ENCODE peak calls at places on chromosomes 7 and 10, in six cellular contexts. K is H54; P is stimulated activated CD8-positive, alpha-beta memory T cell treated with anti-CD3 and anti-CD28 coated beads, Interleukin-12 subunit alpha, Interleukin-12 subunit beta, amount 100 ng/mL, for 4 hours; C is activated CD4-positive, CD25-positive, alpha-beta regulatory T cell; Y is GM10248; E is stimulated activated CD4-positive, alpha-beta T cell treated with anti-CD3 and anti-CD28 coated beads, TNF-alpha, amount 100 ng/mL, for 4 hours. B is an unnamed sample.

GRCh38 chr7:154372106-154372505 is 319.9 kb downstream of the DPP6 start:
- DNase-seq in K (no peak), P (no peak), C (no peak), Y (no peak), E (no peak), B (no peak)

GRCh38 chr10:47406870-47407648 is 23.0 kb upstream of the ZNF488 start:
- DNase-seq in K (peak), P (no peak), C (no peak), Y (no peak), E (no peak), B (no peak)

GRCh38 chr10:69936091-69936490 is 116.6 kb upstream of the MACROH2A2 start:
- DNase-seq in K (no peak), P (no peak), C (no peak), Y (peak), E (no peak), B (peak)

GRCh38 chr7:134083766-134084487 is 43.2 kb upstream of the LRGUK start:
- DNase-seq in K (peak), P (no peak), C (no peak), Y (no peak), E (no peak), B (no peak)

GRCh38 chr10:86218842-86219241 is 147.8 kb downstream of the GRID1 start:
- DNase-seq in K (no peak), P (no peak), C (no peak), Y (no peak), E (no peak), B (no peak)

GRCh38 chr7:135862586-135863361 is 114.2 kb upstream of the FAM180A start:
- DNase-seq in K (no peak), P (no peak), C (no peak), Y (no peak), E (no peak), B (no peak)

GRCh38 chr10:102393411-102394078 is 2.0 kb upstream of the NFKB2 start:
- DNase-seq in K (no peak), P (no peak), C (no peak), Y (no peak), E (no peak), B (no peak)

GRCh38 chr10:75630746-75631145 is 199.3 kb downstream of the LRMDA start:
- DNase-seq in K (no peak), P (no peak), C (no peak), Y (no peak), E (no peak), B (no peak)

GRCh38 chr7:157018997-157019591 is 8.6 kb upstream of the MNX1 start:
- DNase-seq in K (no peak), P (no peak), C (no peak), Y (no peak), E (no peak), B (no peak)

GRCh38 chr7:41121228-41121627 is 581.7 kb downstream of the INHBA start:
- DNase-seq in K (no peak), P (no peak), C (no peak), Y (no peak), E (no peak), B (no peak)

GRCh38 chr10:97463363-97464132 is 17.6 kb downstream of the ZDHHC16 start:
- DNase-seq in K (peak), P (no peak), C (no peak), Y (peak), E (no peak), B (no peak)

GRCh38 chr10:29200280-29200679 is 88.6 kb upstream of the LYZL1 start:
- DNase-seq in K (no peak), P (no peak), C (no peak), Y (no peak), E (no peak), B (no peak)

GRCh38 chr10:46787321-46787615 is 124.0 kb upstream of the PTPN20 start:
- DNase-seq in K (no peak), P (no peak), C (peak), Y (peak), E (no peak), B (peak)

GRCh38 chr7:47947355-47947749 is 914 bp downstream of the PKD1L1 start:
- DNase-seq in K (no peak), P (no peak), C (no peak), Y (no peak), E (no peak), B (no peak)

GRCh38 chr7:69706070-69706469 is 107.8 kb downstream of the AUTS2 start:
- DNase-seq in K (no peak), P (no peak), C (no peak), Y (no peak), E (no peak), B (no peak)

GRCh38 chr7:123679614-123680013 is 23.9 kb downstream of the LMOD2 start:
- DNase-seq in K (no peak), P (no peak), C (no peak), Y (no peak), E (no peak), B (no peak)

GRCh38 chr10:103177123-103177522 is 15.9 kb downstream of the NT5C2 start:
- DNase-seq in K (no peak), P (no peak), C (no peak), Y (no peak), E (no peak), B (no peak)

GRCh38 chr10:132113206-132113605 is 47.5 kb downstream of the JAKMIP3 start:
- DNase-seq in K (no peak), P (no peak), C (no peak), Y (no peak), E (no peak), B (peak)

GRCh38 chr7:81004098-81004497 is 85.2 kb upstream of the SEMA3C start:
- DNase-seq in K (peak), P (no peak), C (no peak), Y (no peak), E (no peak), B (no peak)

GRCh38 chr7:378551-379455 is 88.8 kb downstream of the FOXL3 start:
- DNase-seq in K (no peak), P (no peak), C (no peak), Y (no peak), E (no peak), B (no peak)

GRCh38 chr10:58820862-58821559 is 308.3 kb downstream of the BICC1 start:
- DNase-seq in K (no peak), P (no peak), C (no peak), Y (no peak), E (no peak), B (no peak)

GRCh38 chr10:8396675-8397074 is 342.2 kb downstream of the GATA3 start:
- DNase-seq in K (no peak), P (no peak), C (no peak), Y (no peak), E (no peak), B (no peak)

GRCh38 chr10:37654466-37654865 is 202.9 kb downstream of the ZNF248 start:
- DNase-seq in K (no peak), P (no peak), C (no peak), Y (no peak), E (no peak), B (no peak)

GRCh38 chr10:14684363-14684762 is 90.3 kb downstream of the FAM107B start:
- DNase-seq in K (no peak), P (no peak), C (no peak), Y (no peak), E (no peak), B (no peak)

GRCh38 chr7:148963583-148964509 is 64.5 kb downstream of the PDIA4 start:
- DNase-seq in K (no peak), P (no peak), C (no peak), Y (no peak), E (no peak), B (no peak)

GRCh38 chr7:74203157-74203556 is 6.6 kb upstream of the LAT2 start:
- DNase-seq in K (peak), P (no peak), C (no peak), Y (no peak), E (no peak), B (no peak)

GRCh38 chr10:31143331-31143935 is 111.8 kb upstream of the ZNF438 start:
- DNase-seq in K (no peak), P (no peak), C (no peak), Y (no peak), E (no peak), B (peak)

GRCh38 chr10:13915710-13916109 is 328.9 kb downstream of the PRPF18 start:
- DNase-seq in K (no peak), P (no peak), C (no peak), Y (no peak), E (no peak), B (peak)

GRCh38 chr10:88831709-88832108 is 19.9 kb downstream of the ANKRD22 start:
- DNase-seq in K (no peak), P (no peak), C (peak), Y (no peak), E (no peak), B (no peak)

GRCh38 chr10:77478248-77478963 is 159.2 kb downstream of the KCNMA1 start:
- DNase-seq in K (peak), P (no peak), C (no peak), Y (no peak), E (no peak), B (peak)

GRCh38 chr7:120996333-120996982 is 7.9 kb downstream of the CPED1 start:
- DNase-seq in K (no peak), P (no peak), C (no peak), Y (no peak), E (no peak), B (no peak)

GRCh38 chr10:99532687-99533495 is at the start of gene NKX2-3:
- DNase-seq in K (no peak), P (no peak), C (no peak), Y (peak), E (peak), B (no peak)

GRCh38 chr7:20835111-20835750 is 48.5 kb upstream of the SP8 start:
- DNase-seq in K (no peak), P (no peak), C (no peak), Y (no peak), E (no peak), B (no peak)

GRCh38 chr7:26580666-26581065 is 283.7 kb downstream of the SKAP2 start:
- DNase-seq in K (no peak), P (no peak), C (no peak), Y (no peak), E (no peak), B (no peak)

GRCh38 chr10:90314718-90315117 is 543.1 kb downstream of the HTR7 start:
- DNase-seq in K (no peak), P (no peak), C (no peak), Y (no peak), E (no peak), B (no peak)

B was measured in substantia nigra.